ENCODE peak calls at places on chromosomes 16 and 17, in six cellular contexts. One of them, this sample, is unnamed.

GRCh38 chr16:14531101-14531500 is 99.0 kb downstream of the PARN start:
- DNase-seq in HepG2: no peak
- DNase-seq in SK-N-SH: no peak
- DNase-seq in HCT116: no peak
- DNase-seq in H1: no peak
- DNase-seq in GM12878: no peak
- DNase-seq in this sample: no peak

GRCh38 chr16:55713103-55713502 is 57.3 kb downstream of the SLC6A2 start:
- DNase-seq in HepG2: no peak
- DNase-seq in SK-N-SH: no peak
- DNase-seq in HCT116: no peak
- DNase-seq in H1: no peak
- DNase-seq in GM12878: no peak
- DNase-seq in this sample: no peak

GRCh38 chr17:80026359-80027042 is 9.2 kb downstream of the TBC1D16 start:
- DNase-seq in HepG2: no peak
- DNase-seq in SK-N-SH: no peak
- DNase-seq in HCT116: no peak
- DNase-seq in H1: no peak
- DNase-seq in GM12878: no peak
- DNase-seq in this sample: no peak

GRCh38 chr17:58335779-58336455 is 7.3 kb upstream of the TSPOAP1 start:
- DNase-seq in HepG2: peak; percentile 63
- DNase-seq in SK-N-SH: peak; percentile 78
- DNase-seq in HCT116: no peak
- DNase-seq in H1: no peak
- DNase-seq in GM12878: peak; percentile 76
- DNase-seq in this sample: peak; percentile 61

GRCh38 chr17:49516190-49516589 is 21.1 kb downstream of the NGFR start:
- DNase-seq in HepG2: no peak
- DNase-seq in SK-N-SH: peak; percentile 30
- DNase-seq in HCT116: no peak
- DNase-seq in H1: no peak
- DNase-seq in GM12878: no peak
- DNase-seq in this sample: no peak

GRCh38 chr17:21452377-21453143 is 76.4 kb downstream of the KCNJ12 start:
- DNase-seq in HepG2: peak; percentile 13
- DNase-seq in SK-N-SH: no peak
- DNase-seq in HCT116: peak; percentile 33
- DNase-seq in H1: peak; percentile 36
- DNase-seq in GM12878: no peak
- DNase-seq in this sample: no peak

GRCh38 chr17:3678095-3678820 is 9.6 kb downstream of the EMC6 start:
- DNase-seq in HepG2: peak; percentile 49
- DNase-seq in SK-N-SH: no peak
- DNase-seq in HCT116: no peak
- DNase-seq in H1: no peak
- DNase-seq in GM12878: no peak
- DNase-seq in this sample: no peak

GRCh38 chr17:61389670-61390478 is 9.8 kb upstream of the TBX2 start:
- DNase-seq in HepG2: no peak
- DNase-seq in SK-N-SH: peak; percentile 80
- DNase-seq in HCT116: no peak
- DNase-seq in H1: no peak
- DNase-seq in GM12878: no peak
- DNase-seq in this sample: peak; percentile 74

GRCh38 chr17:4130715-4131114 is 12.1 kb downstream of the ZZEF1 start:
- DNase-seq in HepG2: no peak
- DNase-seq in SK-N-SH: no peak
- DNase-seq in HCT116: no peak
- DNase-seq in H1: no peak
- DNase-seq in GM12878: no peak
- DNase-seq in this sample: no peak

GRCh38 chr17:38460716-38461650 is 32.7 kb downstream of the ARHGAP23 start:
- DNase-seq in HepG2: no peak
- DNase-seq in SK-N-SH: no peak
- DNase-seq in HCT116: no peak
- DNase-seq in H1: no peak
- DNase-seq in GM12878: no peak
- DNase-seq in this sample: no peak

GRCh38 chr17:4994081-4994595 is 3.2 kb downstream of the INCA1 start:
- DNase-seq in HepG2: no peak
- DNase-seq in SK-N-SH: no peak
- DNase-seq in HCT116: no peak
- DNase-seq in H1: no peak
- DNase-seq in GM12878: no peak
- DNase-seq in this sample: no peak

GRCh38 chr17:68288804-68289203 is 2.1 kb downstream of the SLC16A6 start:
- DNase-seq in HepG2: no peak
- DNase-seq in SK-N-SH: no peak
- DNase-seq in HCT116: no peak
- DNase-seq in H1: no peak
- DNase-seq in GM12878: no peak
- DNase-seq in this sample: no peak

GRCh38 chr17:79023886-79024771 is at the start of gene C1QTNF1:
- DNase-seq in HepG2: no peak
- DNase-seq in SK-N-SH: peak; percentile 95
- DNase-seq in HCT116: no peak
- DNase-seq in H1: no peak
- DNase-seq in GM12878: no peak
- DNase-seq in this sample: peak; percentile 50

GRCh38 chr17:49439673-49440571 is 25.2 kb upstream of the PHB1 start:
- DNase-seq in HepG2: peak; percentile 49
- DNase-seq in SK-N-SH: no peak
- DNase-seq in HCT116: no peak
- DNase-seq in H1: no peak
- DNase-seq in GM12878: no peak
- DNase-seq in this sample: no peak

GRCh38 chr16:30083216-30084055 is 7.6 kb downstream of the PPP4C start:
- DNase-seq in HepG2: no peak
- DNase-seq in SK-N-SH: no peak
- DNase-seq in HCT116: no peak
- DNase-seq in H1: no peak
- DNase-seq in GM12878: no peak
- DNase-seq in this sample: no peak

GRCh38 chr17:8644507-8644902 is 14.0 kb upstream of the MYH10 start:
- DNase-seq in HepG2: no peak
- DNase-seq in SK-N-SH: no peak
- DNase-seq in HCT116: no peak
- DNase-seq in H1: no peak
- DNase-seq in GM12878: no peak
- DNase-seq in this sample: no peak

GRCh38 chr17:59840908-59841666 is 51.7 kb downstream of the TUBD1 start:
- DNase-seq in HepG2: no peak
- DNase-seq in SK-N-SH: no peak
- DNase-seq in HCT116: no peak
- DNase-seq in H1: no peak
- DNase-seq in GM12878: no peak
- DNase-seq in this sample: no peak

GRCh38 chr17:70552230-70552981 is 383.1 kb downstream of the KCNJ2 start:
- DNase-seq in HepG2: peak; percentile 15
- DNase-seq in SK-N-SH: peak; percentile 72
- DNase-seq in HCT116: peak; percentile 29
- DNase-seq in H1: no peak
- DNase-seq in GM12878: peak; percentile 13
- DNase-seq in this sample: peak; percentile 69

GRCh38 chr17:40321502-40322416 is 12.8 kb downstream of the RARA start:
- DNase-seq in HepG2: no peak
- DNase-seq in SK-N-SH: no peak
- DNase-seq in HCT116: no peak
- DNase-seq in H1: no peak
- DNase-seq in GM12878: no peak
- DNase-seq in this sample: no peak

GRCh38 chr16:86465434-86465833 is 44.9 kb upstream of the FOXF1 start:
- DNase-seq in HepG2: no peak
- DNase-seq in SK-N-SH: no peak
- DNase-seq in HCT116: no peak
- DNase-seq in H1: no peak
- DNase-seq in GM12878: no peak
- DNase-seq in this sample: no peak

GRCh38 chr17:66524848-66525247 is 222.4 kb downstream of the PRKCA start:
- DNase-seq in HepG2: no peak
- DNase-seq in SK-N-SH: no peak
- DNase-seq in HCT116: no peak
- DNase-seq in H1: no peak
- DNase-seq in GM12878: no peak
- DNase-seq in this sample: no peak

GRCh38 chr16:69404275-69404805 is 18.5 kb upstream of the TERF2 start:
- DNase-seq in HepG2: peak; percentile 94
- DNase-seq in SK-N-SH: no peak
- DNase-seq in HCT116: peak; percentile 95
- DNase-seq in H1: no peak
- DNase-seq in GM12878: no peak
- DNase-seq in this sample: no peak

GRCh38 chr16:56477096-56477878 is 25.9 kb downstream of the OGFOD1 start:
- DNase-seq in HepG2: peak; percentile 27
- DNase-seq in SK-N-SH: no peak
- DNase-seq in HCT116: peak; percentile 46
- DNase-seq in H1: no peak
- DNase-seq in GM12878: no peak
- DNase-seq in this sample: no peak

GRCh38 chr16:66678314-66678713 is 18.2 kb downstream of the CMTM4 start:
- DNase-seq in HepG2: no peak
- DNase-seq in SK-N-SH: no peak
- DNase-seq in HCT116: no peak
- DNase-seq in H1: no peak
- DNase-seq in GM12878: no peak
- DNase-seq in this sample: no peak

GRCh38 chr17:1018547-1018946 is 21.6 kb downstream of the TIMM22 start:
- DNase-seq in HepG2: no peak
- DNase-seq in SK-N-SH: no peak
- DNase-seq in HCT116: no peak
- DNase-seq in H1: no peak
- DNase-seq in GM12878: no peak
- DNase-seq in this sample: no peak

GRCh38 chr16:66289051-66289680 is 77.3 kb upstream of the CDH5 start:
- DNase-seq in HepG2: no peak
- DNase-seq in SK-N-SH: no peak
- DNase-seq in HCT116: no peak
- DNase-seq in H1: no peak
- DNase-seq in GM12878: no peak
- DNase-seq in this sample: no peak

GRCh38 chr17:74737299-74738050 is 419 bp downstream of the RAB37 start:
- DNase-seq in HepG2: peak; percentile 55
- DNase-seq in SK-N-SH: peak; percentile 85
- DNase-seq in HCT116: peak; percentile 59
- DNase-seq in H1: no peak
- DNase-seq in GM12878: no peak
- DNase-seq in this sample: no peak

GRCh38 chr17:47806913-47807255 is 14.7 kb downstream of the OSBPL7 start:
- DNase-seq in HepG2: no peak
- DNase-seq in SK-N-SH: no peak
- DNase-seq in HCT116: no peak
- DNase-seq in H1: no peak
- DNase-seq in GM12878: no peak
- DNase-seq in this sample: no peak

GRCh38 chr16:54431997-54432367 is 145.4 kb upstream of the IRX3 start:
- DNase-seq in HepG2: no peak
- DNase-seq in SK-N-SH: no peak
- DNase-seq in HCT116: no peak
- DNase-seq in H1: no peak
- DNase-seq in GM12878: no peak
- DNase-seq in this sample: no peak

GRCh38 chr16:54431041-54431996 is 144.7 kb upstream of the IRX3 start:
- DNase-seq in HepG2: no peak
- DNase-seq in SK-N-SH: no peak
- DNase-seq in HCT116: no peak
- DNase-seq in H1: no peak
- DNase-seq in GM12878: no peak
- DNase-seq in this sample: no peak

GRCh38 chr16:54432481-54433229 is 146.1 kb upstream of the IRX3 start:
- DNase-seq in HepG2: peak; percentile 71
- DNase-seq in SK-N-SH: no peak
- DNase-seq in HCT116: no peak
- DNase-seq in H1: no peak
- DNase-seq in GM12878: no peak
- DNase-seq in this sample: no peak

GRCh38 chr16:54429029-54429428 is 142.4 kb upstream of the IRX3 start:
- DNase-seq in HepG2: no peak
- DNase-seq in SK-N-SH: no peak
- DNase-seq in HCT116: no peak
- DNase-seq in H1: no peak
- DNase-seq in GM12878: no peak
- DNase-seq in this sample: no peak

DNA sequence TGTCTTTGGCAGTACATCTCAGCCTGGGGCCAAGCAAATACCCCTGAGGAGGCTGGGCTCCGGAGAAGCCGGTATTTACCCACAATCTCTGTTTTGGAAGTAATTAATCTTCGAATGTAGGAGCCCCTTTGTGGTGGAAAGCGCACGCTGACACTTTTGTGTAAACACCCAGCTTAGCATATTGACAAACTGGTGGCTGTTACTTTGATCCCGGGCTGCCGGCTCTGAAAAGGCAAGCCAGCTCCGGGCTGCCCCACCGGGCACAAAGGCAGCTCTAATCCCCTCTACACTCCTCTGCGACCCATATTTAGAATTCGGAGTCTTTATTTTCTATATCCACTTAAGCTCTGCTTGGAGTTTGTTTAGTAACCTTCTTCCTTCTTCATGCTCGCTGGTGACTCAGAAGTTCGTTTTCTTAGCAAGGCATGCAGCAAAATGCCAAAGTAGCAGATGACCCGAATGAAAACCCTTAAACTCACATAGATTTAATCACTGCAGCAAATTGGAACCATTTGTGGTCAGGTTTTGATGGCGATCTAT is 144.0 kb upstream of the IRX3 start:
- DNase-seq in HepG2: peak; percentile 69
- DNase-seq in SK-N-SH: no peak
- DNase-seq in HCT116: no peak
- DNase-seq in H1: no peak
- DNase-seq in GM12878: no peak
- DNase-seq in this sample: peak; percentile 90
- TF ChIP-seq JUND in HepG2: no peak
- TF ChIP-seq JUND in SK-N-SH: peak; percentile 82
- TF ChIP-seq JUND in HCT116: no peak
- TF ChIP-seq JUND in H1: no peak
- TF ChIP-seq JUND in GM12878: no peak
- TF ChIP-seq JUND in this sample: peak; percentile 42

GRCh38 chr17:28792877-28793666 is 49.3 kb downstream of the TRAF4 start:
- DNase-seq in HepG2: no peak
- DNase-seq in SK-N-SH: no peak
- DNase-seq in HCT116: no peak
- DNase-seq in H1: no peak
- DNase-seq in GM12878: no peak
- DNase-seq in this sample: no peak
- TF ChIP-seq JUND in HepG2: no peak
- TF ChIP-seq JUND in SK-N-SH: no peak
- TF ChIP-seq JUND in HCT116: no peak
- TF ChIP-seq JUND in H1: no peak
- TF ChIP-seq JUND in GM12878: no peak
- TF ChIP-seq JUND in this sample: no peak

GRCh38 chr16:2341456-2342447 is 1.2 kb upstream of the ABCA3 start:
- DNase-seq in HepG2: no peak
- DNase-seq in SK-N-SH: no peak
- DNase-seq in HCT116: no peak
- DNase-seq in H1: no peak
- DNase-seq in GM12878: no peak
- DNase-seq in this sample: no peak
- TF ChIP-seq JUND in HepG2: no peak
- TF ChIP-seq JUND in SK-N-SH: no peak
- TF ChIP-seq JUND in HCT116: no peak
- TF ChIP-seq JUND in H1: no peak
- TF ChIP-seq JUND in GM12878: no peak
- TF ChIP-seq JUND in this sample: no peak

GRCh38 chr17:44398692-44399691 is 9.5 kb upstream of the ITGA2B start:
- DNase-seq in HepG2: no peak
- DNase-seq in SK-N-SH: no peak
- DNase-seq in HCT116: no peak
- DNase-seq in H1: no peak
- DNase-seq in GM12878: no peak
- DNase-seq in this sample: no peak
- TF ChIP-seq JUND in HepG2: no peak
- TF ChIP-seq JUND in SK-N-SH: no peak
- TF ChIP-seq JUND in HCT116: no peak
- TF ChIP-seq JUND in H1: no peak
- TF ChIP-seq JUND in GM12878: no peak
- TF ChIP-seq JUND in this sample: no peak